ENCODE peak calls at places on chromosomes 11 and 22, in five cellular contexts. T is left ventricle myocardium inferior, H is neural crest cell, K is hepatocyte, P is endothelial cell. G is an unnamed sample.
A peak's percentile ranks its signal among the peaks of the same experiment; 100 is the strongest.

GRCh38 chr22:41596776-41597634 is 7.4 kb upstream of the PMM1 start:
- DNase-seq in H (peak; percentile 49), P (peak; percentile 63), T (peak; percentile 52), K (peak; percentile 69), G (no peak)

GRCh38 chr11:34067383-34068065 is 16.0 kb downstream of the CAPRIN1 start:
- DNase-seq in T (no peak), P (no peak), H (no peak), K (no peak), G (no peak)

GRCh38 chr11:92050305-92050704 is 174.3 kb upstream of the FAT3 start:
- DNase-seq in P (no peak), K (no peak), T (no peak), H (no peak), G (no peak)

GRCh38 chr11:128720522-128720985 is 26.7 kb downstream of the FLI1 start:
- DNase-seq in H (peak; percentile 58), K (peak; percentile 10), T (no peak), P (no peak), G (peak; percentile 51)

GRCh38 chr22:41048791-41049717 is 43.3 kb upstream of the EP300 start:
- DNase-seq in K (peak; percentile 83), P (peak; percentile 22), H (peak; percentile 23), T (peak; percentile 77), G (no peak)

GRCh38 chr11:3626250-3626960 is 15.4 kb downstream of the ART5 start:
- DNase-seq in T (peak; percentile 69), K (no peak), H (no peak), P (no peak), G (no peak)

GRCh38 chr11:103339485-103339857 is 230.2 kb downstream of the DYNC2H1 start:
- DNase-seq in H (no peak), P (no peak), T (no peak), K (no peak), G (no peak)

GRCh38 chr11:102260241-102260640 is 57.0 kb upstream of the BIRC3 start:
- DNase-seq in K (no peak), T (no peak), H (no peak), P (no peak), G (no peak)

GRCh38 chr11:15775051-15775541 is 581.2 kb downstream of the SOX6 start:
- DNase-seq in T (no peak), K (no peak), P (no peak), H (no peak), G (no peak)

GRCh38 chr11:118447423-118447822 is 11.1 kb downstream of the KMT2A start:
- DNase-seq in K (no peak), P (no peak), H (no peak), T (no peak), G (no peak)

GRCh38 chr11:22920939-22921565 is 60.8 kb upstream of the CCDC179 start:
- DNase-seq in H (peak; percentile 6), T (no peak), P (peak; percentile 32), K (peak; percentile 75), G (peak; percentile 11)

GRCh38 chr11:22177186-22177585 is 15.7 kb upstream of the ANO5 start:
- DNase-seq in P (no peak), T (no peak), H (no peak), K (no peak), G (no peak)

GRCh38 chr22:27651486-27651885 is 150.1 kb downstream of the MN1 start:
- DNase-seq in K (no peak), H (no peak), P (no peak), T (peak; percentile 47), G (no peak)

GRCh38 chr11:1832181-1832988 is 2.4 kb upstream of the SYT8 start:
- DNase-seq in K (peak; percentile 75), P (peak; percentile 74), T (peak; percentile 56), H (peak; percentile 78), G (peak; percentile 90)

GRCh38 chr11:112212290-112212689 is 13.9 kb upstream of the PTS start:
- DNase-seq in P (no peak), H (no peak), T (no peak), K (no peak), G (no peak)

GRCh38 chr11:114132944-114133394 is 73.5 kb downstream of the ZBTB16 start:
- DNase-seq in H (no peak), K (no peak), P (no peak), T (no peak), G (no peak)

GRCh38 chr11:65953471-65953870 is 8.1 kb upstream of the SART1 start:
- DNase-seq in K (no peak), P (no peak), H (no peak), T (no peak), G (no peak)

GRCh38 chr11:75431533-75432525 is 1.2 kb downstream of the KLHL35 start:
- DNase-seq in K (no peak), P (peak; percentile 30), H (no peak), T (no peak), G (no peak)
- TF ChIP-seq CTCF in K (no peak), P (peak; percentile 25), H (no peak), T (no peak), G (no peak)

GRCh38 chr11:63958013-63958412 is 16.4 kb upstream of the COX8A start:
- DNase-seq in P (no peak), K (no peak), H (no peak), T (no peak), G (no peak)
- TF ChIP-seq CTCF in P (no peak), K (no peak), H (no peak), T (no peak), G (no peak)

GRCh38 chr22:24106385-24107381 is 74.6 kb upstream of the SUSD2 start:
- DNase-seq in K (no peak), H (no peak), P (no peak), T (peak; percentile 25), G (peak; percentile 44)

GRCh38 chr22:24105661-24106060 is 75.6 kb upstream of the SUSD2 start:
- DNase-seq in K (no peak), H (no peak), T (no peak), P (no peak), G (no peak)

GRCh38 chr22:24109649-24110048 is 71.6 kb upstream of the SUSD2 start:
- DNase-seq in H (no peak), T (no peak), K (no peak), P (no peak), G (no peak)

GRCh38 chr22:24108073-24108472 is 73.2 kb upstream of the SUSD2 start:
- DNase-seq in K (no peak), T (no peak), H (no peak), P (no peak), G (no peak)

GRCh38 chr22:24107668-24108067 is 73.6 kb upstream of the SUSD2 start:
- DNase-seq in T (peak; percentile 89), H (no peak), K (no peak), P (no peak), G (no peak)
- TF ChIP-seq CTCF in T (peak; percentile 54), H (no peak), K (no peak), P (no peak), G (no peak)

DNA sequence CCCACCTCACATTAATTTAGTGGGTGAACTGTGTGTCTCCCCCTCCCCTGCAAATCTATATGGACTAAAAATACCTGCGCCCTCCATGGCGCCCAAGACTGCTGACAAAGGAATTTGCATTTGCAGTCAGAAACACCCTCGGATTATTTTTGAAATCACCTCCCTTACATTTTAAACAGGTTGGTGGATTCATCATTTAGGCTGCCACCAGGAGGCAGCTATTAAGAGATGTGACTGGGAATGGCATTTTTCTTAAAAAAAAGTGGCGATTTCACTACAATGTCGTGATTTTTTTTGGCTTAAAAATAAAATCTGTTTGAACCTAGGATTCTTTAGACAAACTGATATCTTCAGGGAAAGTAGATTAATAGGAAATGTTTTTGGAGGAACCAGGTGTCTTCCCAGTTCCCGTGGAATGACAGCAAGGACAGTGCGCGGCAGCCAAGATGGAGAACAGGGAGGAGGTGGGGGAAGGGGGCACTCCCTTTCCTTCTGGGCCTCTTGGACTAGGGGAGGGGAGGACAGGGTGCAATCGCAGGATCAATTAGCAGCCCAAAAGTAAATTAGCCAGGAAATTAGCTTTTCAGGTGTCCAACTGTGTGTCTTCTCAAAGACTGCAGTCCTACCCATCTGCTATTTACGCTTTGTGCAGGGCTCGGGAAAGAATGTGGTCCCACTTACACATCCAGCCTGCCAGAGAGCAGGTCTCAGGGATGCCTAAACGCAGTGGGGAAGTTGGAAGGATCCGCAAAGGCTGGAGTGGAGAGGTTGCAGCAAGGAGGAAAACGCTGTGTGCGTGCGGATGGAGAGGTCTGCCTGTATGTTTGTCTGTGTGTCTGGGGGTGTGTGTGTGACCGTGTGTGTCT is 496.4 kb downstream of the NTM start:
- DNase-seq in K (no peak), P (no peak), T (no peak), H (no peak), G (no peak)
- TF ChIP-seq CTCF in K (no peak), P (peak; percentile 30), T (no peak), H (peak; percentile 34), G (no peak)

GRCh38 chr11:44773351-44773965 is 46.7 kb downstream of the TSPAN18 start:
- DNase-seq in K (no peak), T (no peak), P (no peak), H (no peak), G (no peak)
- TF ChIP-seq CTCF in K (no peak), T (no peak), P (no peak), H (no peak), G (no peak)

DNA sequence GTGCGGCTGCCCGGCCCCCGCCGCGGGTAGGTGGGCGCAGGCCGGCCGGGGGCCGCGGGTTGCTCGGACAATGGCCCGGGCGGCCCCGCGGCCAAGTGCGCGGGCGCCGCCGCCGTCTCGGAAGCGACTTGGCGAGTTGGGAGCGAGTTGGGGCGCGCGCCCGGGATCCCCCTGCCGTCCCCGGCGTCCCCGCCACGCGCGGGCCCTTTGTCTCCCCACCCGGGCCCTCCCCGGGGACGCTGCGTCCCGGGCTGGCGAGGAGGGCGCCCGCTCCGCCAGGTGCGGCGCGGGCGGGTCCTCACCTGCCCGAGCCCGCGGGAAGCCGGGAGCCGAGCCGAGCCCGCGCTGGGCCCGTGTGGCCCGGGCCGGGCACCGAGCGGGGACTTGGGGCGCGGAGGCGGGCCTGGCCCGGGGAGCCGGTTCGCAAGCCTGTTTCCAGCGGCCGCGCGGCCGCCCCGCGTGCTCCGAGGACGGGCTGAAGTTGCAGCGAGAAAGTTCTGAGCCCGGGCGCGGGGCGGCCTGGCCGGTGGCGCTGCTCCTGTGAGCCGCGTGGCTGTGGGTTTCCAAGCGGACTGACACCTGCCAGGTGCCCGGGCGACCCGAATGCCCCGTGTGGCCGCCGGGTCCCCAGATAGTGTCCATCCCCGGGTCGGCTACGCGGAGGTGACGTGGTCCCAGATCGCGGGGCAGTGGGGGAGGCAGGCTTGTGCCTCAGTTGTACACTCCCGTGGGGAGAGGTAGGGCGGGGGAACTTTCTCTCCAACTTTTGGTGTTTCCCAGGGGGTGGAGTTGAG is 586 bp downstream of the LRP5 start:
- DNase-seq in T (no peak), P (no peak), H (no peak), K (peak; percentile 47), G (peak; percentile 71)
- TF ChIP-seq CTCF in T (no peak), P (no peak), H (no peak), K (no peak), G (no peak)

DNA sequence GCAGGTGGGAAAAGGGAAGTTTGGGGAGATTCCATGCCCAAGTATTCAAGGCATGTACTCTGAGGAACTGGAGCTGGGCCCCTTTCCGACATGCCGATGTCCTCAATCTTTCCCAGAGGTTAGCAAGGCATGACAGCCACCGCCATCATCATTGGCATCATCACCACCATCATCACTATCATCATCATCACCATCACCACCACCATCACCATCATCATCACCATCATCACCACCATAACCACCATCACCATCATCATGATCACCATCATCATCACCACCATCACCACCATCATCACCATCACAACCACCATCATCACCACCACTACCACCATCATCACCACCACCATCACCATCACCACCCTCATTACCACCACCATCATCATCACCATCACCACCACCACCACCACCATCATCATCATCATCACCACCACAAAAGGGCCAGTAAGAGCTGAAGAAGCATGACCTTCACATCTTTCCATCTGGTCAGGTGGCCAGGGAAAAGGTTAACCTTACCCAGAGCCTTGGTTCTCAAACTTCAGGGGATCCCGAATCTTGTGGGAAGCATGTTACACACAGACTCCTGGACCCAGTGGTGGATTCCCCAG is 25.8 kb downstream of the PHF21B start:
- DNase-seq in K (no peak), T (no peak), H (no peak), P (no peak), G (no peak)
- TF ChIP-seq CTCF in K (no peak), T (no peak), H (no peak), P (no peak), G (no peak)

G was measured in GM13977.